ENCODE peak calls at places on chromosomes 11 and 22, in nine cellular contexts. One of them, this sample, is unnamed.

GRCh38 chr11:33690290-33691050 is 10.2 kb downstream of the C11orf91 start:
- DNase-seq in colonic mucosa: peak
- DNase-seq in fibroblast of pulmonary artery: peak
- DNase-seq in endothelial cell: no peak
- DNase-seq in cardiac fibroblast: peak
- DNase-seq in H9: no peak
- DNase-seq in mucosa of descending colon: no peak
- DNase-seq in heart right ventricle: peak
- DNase-seq in tibial nerve: peak
- DNase-seq in this sample: no peak

GRCh38 chr11:88363004-88363403 is 25.5 kb upstream of the CTSC start:
- DNase-seq in colonic mucosa: no peak
- DNase-seq in fibroblast of pulmonary artery: no peak
- DNase-seq in endothelial cell: no peak
- DNase-seq in cardiac fibroblast: no peak
- DNase-seq in H9: no peak
- DNase-seq in mucosa of descending colon: no peak
- DNase-seq in heart right ventricle: no peak
- DNase-seq in tibial nerve: no peak
- DNase-seq in this sample: no peak

GRCh38 chr11:40273192-40273732 is 1186.2 kb downstream of the LRRC4C start:
- DNase-seq in colonic mucosa: no peak
- DNase-seq in fibroblast of pulmonary artery: no peak
- DNase-seq in endothelial cell: no peak
- DNase-seq in cardiac fibroblast: no peak
- DNase-seq in H9: no peak
- DNase-seq in mucosa of descending colon: no peak
- DNase-seq in heart right ventricle: no peak
- DNase-seq in tibial nerve: no peak
- DNase-seq in this sample: no peak

GRCh38 chr11:86138958-86139357 is 70.1 kb upstream of the PICALM start:
- DNase-seq in colonic mucosa: no peak
- DNase-seq in fibroblast of pulmonary artery: no peak
- DNase-seq in endothelial cell: no peak
- DNase-seq in cardiac fibroblast: no peak
- DNase-seq in H9: no peak
- DNase-seq in mucosa of descending colon: no peak
- DNase-seq in heart right ventricle: no peak
- DNase-seq in tibial nerve: no peak
- DNase-seq in this sample: no peak

GRCh38 chr11:62464655-62465054 is 45.8 kb downstream of the SCGB1A1 start:
- DNase-seq in colonic mucosa: no peak
- DNase-seq in fibroblast of pulmonary artery: no peak
- DNase-seq in endothelial cell: no peak
- DNase-seq in cardiac fibroblast: no peak
- DNase-seq in H9: no peak
- DNase-seq in mucosa of descending colon: no peak
- DNase-seq in heart right ventricle: no peak
- DNase-seq in tibial nerve: no peak
- DNase-seq in this sample: no peak

GRCh38 chr11:1888811-1889526 is 2.7 kb downstream of the PRR33 start:
- DNase-seq in colonic mucosa: no peak
- DNase-seq in fibroblast of pulmonary artery: no peak
- DNase-seq in endothelial cell: no peak
- DNase-seq in cardiac fibroblast: no peak
- DNase-seq in H9: no peak
- DNase-seq in mucosa of descending colon: no peak
- DNase-seq in heart right ventricle: peak
- DNase-seq in tibial nerve: no peak
- DNase-seq in this sample: no peak

GRCh38 chr22:29394931-29395581 is 6.7 kb upstream of the AP1B1 start:
- DNase-seq in colonic mucosa: peak
- DNase-seq in fibroblast of pulmonary artery: peak
- DNase-seq in endothelial cell: peak
- DNase-seq in cardiac fibroblast: peak
- DNase-seq in H9: peak
- DNase-seq in mucosa of descending colon: peak
- DNase-seq in heart right ventricle: peak
- DNase-seq in tibial nerve: peak
- DNase-seq in this sample: no peak

GRCh38 chr22:23053912-23054530 is 16.3 kb upstream of the GNAZ start:
- DNase-seq in colonic mucosa: no peak
- DNase-seq in fibroblast of pulmonary artery: no peak
- DNase-seq in endothelial cell: no peak
- DNase-seq in cardiac fibroblast: no peak
- DNase-seq in H9: peak
- DNase-seq in mucosa of descending colon: no peak
- DNase-seq in heart right ventricle: no peak
- DNase-seq in tibial nerve: no peak
- DNase-seq in this sample: no peak

GRCh38 chr22:27747396-27748256 is 53.9 kb downstream of the MN1 start:
- DNase-seq in colonic mucosa: no peak
- DNase-seq in fibroblast of pulmonary artery: peak
- DNase-seq in endothelial cell: no peak
- DNase-seq in cardiac fibroblast: peak
- DNase-seq in H9: no peak
- DNase-seq in mucosa of descending colon: no peak
- DNase-seq in heart right ventricle: no peak
- DNase-seq in tibial nerve: peak
- DNase-seq in this sample: no peak

DNA sequence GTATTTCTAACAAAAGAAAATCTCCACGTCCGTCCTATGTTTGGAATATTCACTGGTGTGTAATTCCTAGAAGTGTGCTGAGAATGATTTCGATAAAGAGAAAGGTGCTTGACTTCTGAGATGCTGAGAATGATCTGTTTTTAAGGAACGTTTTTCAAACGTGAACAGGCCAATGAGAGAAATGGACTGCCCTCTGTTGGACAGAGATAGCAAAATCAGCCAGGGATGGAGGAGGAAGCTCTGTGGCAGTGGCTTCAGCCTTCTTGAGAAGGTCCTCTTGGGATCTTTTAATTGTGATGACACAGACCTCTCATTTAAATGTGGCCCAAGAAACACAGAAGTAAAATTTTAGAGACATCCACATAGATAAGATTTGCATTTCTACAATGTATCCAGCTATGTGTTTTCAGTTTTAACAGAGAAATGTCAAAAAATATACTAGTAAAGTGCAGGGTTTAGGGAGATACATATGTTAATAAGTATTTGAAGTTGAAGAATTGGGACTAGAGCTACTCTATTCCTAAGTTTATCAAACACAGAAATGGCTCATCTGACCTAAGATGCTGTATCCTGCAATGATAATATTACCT is 84.0 kb upstream of the RCN1 start:
- DNase-seq in colonic mucosa: no peak
- DNase-seq in fibroblast of pulmonary artery: peak
- DNase-seq in endothelial cell: peak
- DNase-seq in cardiac fibroblast: peak
- DNase-seq in H9: peak
- DNase-seq in mucosa of descending colon: peak
- DNase-seq in heart right ventricle: no peak
- DNase-seq in tibial nerve: no peak
- DNase-seq in this sample: no peak
- TF ChIP-seq CTCF in colonic mucosa: peak
- TF ChIP-seq CTCF in fibroblast of pulmonary artery: peak
- TF ChIP-seq CTCF in endothelial cell: peak
- TF ChIP-seq CTCF in cardiac fibroblast: peak
- TF ChIP-seq CTCF in H9: peak
- TF ChIP-seq CTCF in mucosa of descending colon: peak
- TF ChIP-seq CTCF in heart right ventricle: peak
- TF ChIP-seq CTCF in tibial nerve: peak
- TF ChIP-seq CTCF in this sample: no peak

DNA sequence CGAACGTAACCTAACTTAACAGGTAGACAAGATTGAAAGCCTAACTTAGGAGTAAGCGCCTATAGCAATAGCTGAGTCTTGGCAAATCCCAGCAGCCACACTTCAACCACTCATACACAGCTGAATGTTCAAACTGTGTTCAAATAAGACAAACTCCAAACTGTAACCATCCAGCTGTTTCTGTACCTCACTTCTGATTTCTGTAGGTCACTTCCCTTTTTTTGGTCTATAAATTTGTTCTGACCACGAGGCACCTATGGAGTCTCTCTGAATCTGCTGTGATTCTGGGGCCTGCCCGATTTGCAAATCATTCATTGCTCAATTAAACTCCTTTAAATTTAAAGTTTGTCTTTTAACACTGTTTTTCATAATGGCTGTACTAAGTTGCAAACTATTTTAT is 8.2 kb upstream of the TENM4 start:
- DNase-seq in colonic mucosa: no peak
- DNase-seq in fibroblast of pulmonary artery: no peak
- DNase-seq in endothelial cell: no peak
- DNase-seq in cardiac fibroblast: no peak
- DNase-seq in H9: no peak
- DNase-seq in mucosa of descending colon: no peak
- DNase-seq in heart right ventricle: no peak
- DNase-seq in tibial nerve: no peak
- DNase-seq in this sample: no peak
- TF ChIP-seq CTCF in colonic mucosa: no peak
- TF ChIP-seq CTCF in fibroblast of pulmonary artery: no peak
- TF ChIP-seq CTCF in endothelial cell: no peak
- TF ChIP-seq CTCF in cardiac fibroblast: no peak
- TF ChIP-seq CTCF in H9: no peak
- TF ChIP-seq CTCF in mucosa of descending colon: no peak
- TF ChIP-seq CTCF in heart right ventricle: no peak
- TF ChIP-seq CTCF in tibial nerve: no peak
- TF ChIP-seq CTCF in this sample: no peak

GRCh38 chr11:19736831-19737230 is 24.2 kb downstream of the NAV2 start:
- DNase-seq in colonic mucosa: no peak
- DNase-seq in fibroblast of pulmonary artery: no peak
- DNase-seq in endothelial cell: no peak
- DNase-seq in cardiac fibroblast: no peak
- DNase-seq in H9: no peak
- DNase-seq in mucosa of descending colon: no peak
- DNase-seq in heart right ventricle: no peak
- DNase-seq in tibial nerve: no peak
- DNase-seq in this sample: no peak

GRCh38 chr11:19738124-19738523 is 25.5 kb downstream of the NAV2 start:
- DNase-seq in colonic mucosa: no peak
- DNase-seq in fibroblast of pulmonary artery: no peak
- DNase-seq in endothelial cell: no peak
- DNase-seq in cardiac fibroblast: no peak
- DNase-seq in H9: no peak
- DNase-seq in mucosa of descending colon: no peak
- DNase-seq in heart right ventricle: no peak
- DNase-seq in tibial nerve: no peak
- DNase-seq in this sample: no peak

GRCh38 chr11:19737575-19737974 is 24.9 kb downstream of the NAV2 start:
- DNase-seq in colonic mucosa: no peak
- DNase-seq in fibroblast of pulmonary artery: no peak
- DNase-seq in endothelial cell: no peak
- DNase-seq in cardiac fibroblast: no peak
- DNase-seq in H9: no peak
- DNase-seq in mucosa of descending colon: no peak
- DNase-seq in heart right ventricle: no peak
- DNase-seq in tibial nerve: no peak
- DNase-seq in this sample: no peak

GRCh38 chr11:19734171-19734570 is 21.5 kb downstream of the NAV2 start:
- DNase-seq in colonic mucosa: no peak
- DNase-seq in fibroblast of pulmonary artery: no peak
- DNase-seq in endothelial cell: no peak
- DNase-seq in cardiac fibroblast: no peak
- DNase-seq in H9: no peak
- DNase-seq in mucosa of descending colon: no peak
- DNase-seq in heart right ventricle: no peak
- DNase-seq in tibial nerve: no peak
- DNase-seq in this sample: no peak

DNA sequence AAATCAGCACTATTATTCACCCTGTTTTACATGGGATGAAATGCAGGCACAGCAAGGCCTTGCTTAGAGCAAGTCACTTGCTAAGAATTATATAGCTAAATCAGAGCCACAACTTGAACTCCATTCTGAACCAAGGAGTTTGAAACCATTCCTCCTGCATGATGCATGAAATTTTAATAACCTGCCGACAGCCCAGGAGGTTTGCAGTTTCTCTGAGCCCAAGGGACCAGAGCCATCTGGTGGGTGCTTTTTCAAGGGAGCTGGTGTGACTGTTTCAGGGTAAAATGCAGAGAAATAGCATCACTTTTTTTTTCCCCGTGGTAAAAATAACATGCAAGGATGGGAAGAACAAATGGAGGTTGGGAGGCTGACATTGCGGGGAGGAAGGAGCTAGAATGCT is 22.9 kb downstream of the NAV2 start:
- DNase-seq in colonic mucosa: no peak
- DNase-seq in fibroblast of pulmonary artery: peak
- DNase-seq in endothelial cell: no peak
- DNase-seq in cardiac fibroblast: peak
- DNase-seq in H9: no peak
- DNase-seq in mucosa of descending colon: no peak
- DNase-seq in heart right ventricle: no peak
- DNase-seq in tibial nerve: no peak
- DNase-seq in this sample: no peak
- TF ChIP-seq CTCF in colonic mucosa: no peak
- TF ChIP-seq CTCF in fibroblast of pulmonary artery: peak
- TF ChIP-seq CTCF in endothelial cell: no peak
- TF ChIP-seq CTCF in cardiac fibroblast: peak
- TF ChIP-seq CTCF in H9: no peak
- TF ChIP-seq CTCF in mucosa of descending colon: no peak
- TF ChIP-seq CTCF in heart right ventricle: no peak
- TF ChIP-seq CTCF in tibial nerve: no peak
- TF ChIP-seq CTCF in this sample: no peak

GRCh38 chr11:77413850-77414249 is 60.0 kb downstream of the PAK1 start:
- DNase-seq in colonic mucosa: no peak
- DNase-seq in fibroblast of pulmonary artery: no peak
- DNase-seq in endothelial cell: no peak
- DNase-seq in cardiac fibroblast: no peak
- DNase-seq in H9: peak
- DNase-seq in mucosa of descending colon: no peak
- DNase-seq in heart right ventricle: no peak
- DNase-seq in tibial nerve: no peak
- DNase-seq in this sample: no peak

GRCh38 chr11:77410076-77410827 is 63.6 kb downstream of the PAK1 start:
- DNase-seq in colonic mucosa: no peak
- DNase-seq in fibroblast of pulmonary artery: no peak
- DNase-seq in endothelial cell: no peak
- DNase-seq in cardiac fibroblast: no peak
- DNase-seq in H9: no peak
- DNase-seq in mucosa of descending colon: no peak
- DNase-seq in heart right ventricle: no peak
- DNase-seq in tibial nerve: no peak
- DNase-seq in this sample: no peak

GRCh38 chr11:77412814-77413213 is 61.1 kb downstream of the PAK1 start:
- DNase-seq in colonic mucosa: no peak
- DNase-seq in fibroblast of pulmonary artery: no peak
- DNase-seq in endothelial cell: no peak
- DNase-seq in cardiac fibroblast: no peak
- DNase-seq in H9: no peak
- DNase-seq in mucosa of descending colon: no peak
- DNase-seq in heart right ventricle: no peak
- DNase-seq in tibial nerve: no peak
- DNase-seq in this sample: no peak

GRCh38 chr11:77411238-77411637 is 62.7 kb downstream of the PAK1 start:
- DNase-seq in colonic mucosa: peak
- DNase-seq in fibroblast of pulmonary artery: peak
- DNase-seq in endothelial cell: peak
- DNase-seq in cardiac fibroblast: peak
- DNase-seq in H9: no peak
- DNase-seq in mucosa of descending colon: peak
- DNase-seq in heart right ventricle: peak
- DNase-seq in tibial nerve: peak
- DNase-seq in this sample: no peak

GRCh38 chr11:77411717-77412441 is 62.0 kb downstream of the PAK1 start:
- DNase-seq in colonic mucosa: peak
- DNase-seq in fibroblast of pulmonary artery: peak
- DNase-seq in endothelial cell: peak
- DNase-seq in cardiac fibroblast: peak
- DNase-seq in H9: peak
- DNase-seq in mucosa of descending colon: peak
- DNase-seq in heart right ventricle: peak
- DNase-seq in tibial nerve: peak
- DNase-seq in this sample: peak
- TF ChIP-seq CTCF in colonic mucosa: no peak
- TF ChIP-seq CTCF in fibroblast of pulmonary artery: no peak
- TF ChIP-seq CTCF in endothelial cell: no peak
- TF ChIP-seq CTCF in cardiac fibroblast: peak
- TF ChIP-seq CTCF in H9: no peak
- TF ChIP-seq CTCF in mucosa of descending colon: no peak
- TF ChIP-seq CTCF in heart right ventricle: no peak
- TF ChIP-seq CTCF in tibial nerve: peak
- TF ChIP-seq CTCF in this sample: no peak

This sample was measured in omental fat pad.